ENCODE peak calls at places on chromosomes 2 and 18, in four cellular contexts. H is EH, O is A549, A is left lobe of liver. Z is an unnamed sample.
A peak's percentile ranks its signal among the peaks of the same experiment; 100 is the strongest.

GRCh38 chr2:128214251-128214650 is 104.4 kb downstream of the HS6ST1 start:
- DNase-seq in O (no peak), H (no peak), A (no peak), Z (no peak)

GRCh38 chr2:241858206-241859016 is at the start of gene PDCD1:
- DNase-seq in O (no peak), H (no peak), A (no peak), Z (no peak)

GRCh38 chr2:27263287-27264252 is 723 bp upstream of the SLC30A3 start:
- DNase-seq in O (no peak), A (no peak), H (no peak), Z (no peak)

GRCh38 chr2:152588911-152589310 is 128.3 kb downstream of the PRPF40A start:
- DNase-seq in A (no peak), H (no peak), O (no peak), Z (no peak)

GRCh38 chr18:76565238-76566173 is 70.5 kb upstream of the ZNF516 start:
- DNase-seq in A (no peak), H (peak; percentile 97), O (peak; percentile 34), Z (no peak)

GRCh38 chr2:28377984-28378678 is 14.5 kb upstream of the FOSL2 start:
- DNase-seq in A (peak; percentile 91), O (no peak), H (no peak), Z (peak; percentile 73)

GRCh38 chr2:232483296-232483922 is 4.2 kb downstream of the ECEL1 start:
- DNase-seq in H (no peak), O (no peak), A (no peak), Z (no peak)

GRCh38 chr2:196750291-196750923 is 49.1 kb downstream of the GTF3C3 start:
- DNase-seq in O (no peak), H (no peak), A (no peak), Z (no peak)

GRCh38 chr18:63844254-63844653 is 43.3 kb upstream of the SERPINB2 start:
- DNase-seq in O (peak; percentile 43), H (peak; percentile 66), A (no peak), Z (no peak)

GRCh38 chr2:121810959-121811853 is 55.8 kb downstream of the TSN start:
- DNase-seq in H (peak; percentile 74), A (peak; percentile 53), O (peak; percentile 53), Z (no peak)

GRCh38 chr2:235747868-235748144 is 254.0 kb downstream of the AGAP1 start:
- DNase-seq in H (peak; percentile 23), O (no peak), A (peak; percentile 57), Z (peak; percentile 79)

GRCh38 chr2:10579441-10580169 is 110.2 kb downstream of the NOL10 start:
- DNase-seq in O (no peak), H (no peak), A (no peak), Z (no peak)

GRCh38 chr2:63993871-63994270 is 25.4 kb downstream of the VPS54 start:
- DNase-seq in H (no peak), A (no peak), O (no peak), Z (no peak)

GRCh38 chr2:51247252-51247651 is 215.3 kb upstream of the NRXN1 start:
- DNase-seq in A (no peak), H (no peak), O (no peak), Z (no peak)

GRCh38 chr2:176679306-176679705 is 410.1 kb downstream of the MTX2 start:
- DNase-seq in O (no peak), A (no peak), H (no peak), Z (no peak)

GRCh38 chr2:67476808-67477790 is 80.0 kb downstream of the ETAA1 start:
- DNase-seq in A (no peak), O (peak; percentile 65), H (peak; percentile 72), Z (no peak)

GRCh38 chr2:200471324-200471848 is 38.5 kb downstream of the KCTD18 start:
- DNase-seq in A (no peak), H (peak; percentile 36), O (peak; percentile 61), Z (no peak)

GRCh38 chr2:106057206-106057605 is 136.9 kb downstream of the UXS1 start:
- DNase-seq in A (no peak), H (no peak), O (peak; percentile 13), Z (no peak)

GRCh38 chr18:48563027-48563426 is 24.2 kb downstream of the CTIF start:
- DNase-seq in O (peak; percentile 16), H (peak; percentile 95), A (no peak), Z (no peak)

GRCh38 chr2:220949476-220949875 is 622.6 kb downstream of the EPHA4 start:
- DNase-seq in A (no peak), O (no peak), H (no peak), Z (no peak)

GRCh38 chr2:54722641-54723299 is 692 bp upstream of the EML6 start:
- DNase-seq in O (peak; percentile 10), H (peak; percentile 50), A (no peak), Z (no peak)

GRCh38 chr2:219498280-219499057 is at the start of gene GMPPA:
- DNase-seq in H (peak; percentile 100), O (peak; percentile 98), A (peak; percentile 98), Z (peak; percentile 97)

GRCh38 chr2:38430603-38431002 is 53.5 kb upstream of the ATL2 start:
- DNase-seq in O (no peak), H (no peak), A (no peak), Z (no peak)

GRCh38 chr2:223880779-223881178 is 43.4 kb upstream of the AP1S3 start:
- DNase-seq in O (no peak), A (no peak), H (no peak), Z (no peak)

GRCh38 chr2:1645761-1646476 is 98.4 kb downstream of the PXDN start:
- DNase-seq in O (no peak), H (no peak), A (no peak), Z (no peak)

GRCh38 chr2:144377929-144378328 is 142.0 kb downstream of the ZEB2 start:
- DNase-seq in H (peak; percentile 65), A (no peak), O (no peak), Z (no peak)

GRCh38 chr2:204260162-204260877 is 285.0 kb upstream of the PARD3B start:
- DNase-seq in H (peak; percentile 72), O (peak; percentile 70), A (peak; percentile 47), Z (no peak)

GRCh38 chr2:208406474-208407451 is at the start of gene PTH2R:
- DNase-seq in O (no peak), A (no peak), H (no peak), Z (no peak)

GRCh38 chr2:119517433-119517832 is 6.8 kb downstream of the SCTR start:
- DNase-seq in H (peak; percentile 43), A (peak; percentile 66), O (peak; percentile 53), Z (no peak)

GRCh38 chr2:106108351-106108750 is 85.8 kb downstream of the UXS1 start:
- DNase-seq in A (no peak), H (peak; percentile 52), O (peak; percentile 25), Z (no peak)

GRCh38 chr18:34117319-34117718 is 107.4 kb downstream of the NOL4 start:
- DNase-seq in A (no peak), H (no peak), O (no peak), Z (no peak)